ENCODE peak calls at places on chromosome 2, in nine cellular contexts. One of them, this sample, is unnamed.

GRCh38 chr2:213476641-213477040 is 192.4 kb downstream of the SPAG16 start:
- DNase-seq in tibial nerve: no peak
- DNase-seq in OCI-LY7: no peak
- DNase-seq in WERI-Rb-1: no peak
- DNase-seq in mammary epithelial cell: peak
- DNase-seq in RWPE1: no peak
- DNase-seq in body of pancreas: no peak
- DNase-seq in CD8-positive, alpha-beta T cell: no peak
- DNase-seq in adrenal gland: no peak
- DNase-seq in this sample: no peak

GRCh38 chr2:215753808-215754207 is 259.5 kb downstream of the MREG start:
- DNase-seq in WERI-Rb-1: no peak
- DNase-seq in body of pancreas: no peak
- DNase-seq in tibial nerve: no peak
- DNase-seq in RWPE1: no peak
- DNase-seq in adrenal gland: no peak
- DNase-seq in CD8-positive, alpha-beta T cell: no peak
- DNase-seq in OCI-LY7: no peak
- DNase-seq in mammary epithelial cell: no peak
- DNase-seq in this sample: peak

GRCh38 chr2:9639000-9639602 is 8.3 kb upstream of the YWHAQ start:
- DNase-seq in adrenal gland: no peak
- DNase-seq in mammary epithelial cell: no peak
- DNase-seq in WERI-Rb-1: no peak
- DNase-seq in CD8-positive, alpha-beta T cell: no peak
- DNase-seq in body of pancreas: no peak
- DNase-seq in tibial nerve: no peak
- DNase-seq in OCI-LY7: no peak
- DNase-seq in RWPE1: no peak
- DNase-seq in this sample: no peak

GRCh38 chr2:167134381-167135072 is 246.2 kb downstream of the XIRP2 start:
- DNase-seq in WERI-Rb-1: no peak
- DNase-seq in RWPE1: peak
- DNase-seq in tibial nerve: no peak
- DNase-seq in OCI-LY7: no peak
- DNase-seq in CD8-positive, alpha-beta T cell: no peak
- DNase-seq in body of pancreas: no peak
- DNase-seq in adrenal gland: no peak
- DNase-seq in mammary epithelial cell: peak
- DNase-seq in this sample: no peak

GRCh38 chr2:207255565-207255964 is 89.8 kb upstream of the KLF7 start:
- DNase-seq in OCI-LY7: no peak
- DNase-seq in WERI-Rb-1: no peak
- DNase-seq in body of pancreas: no peak
- DNase-seq in RWPE1: no peak
- DNase-seq in CD8-positive, alpha-beta T cell: no peak
- DNase-seq in tibial nerve: no peak
- DNase-seq in adrenal gland: no peak
- DNase-seq in mammary epithelial cell: no peak
- DNase-seq in this sample: no peak

GRCh38 chr2:218839430-218839829 is 7.8 kb upstream of the PRKAG3 start:
- DNase-seq in OCI-LY7: no peak
- DNase-seq in body of pancreas: no peak
- DNase-seq in WERI-Rb-1: no peak
- DNase-seq in adrenal gland: peak
- DNase-seq in mammary epithelial cell: peak
- DNase-seq in CD8-positive, alpha-beta T cell: no peak
- DNase-seq in tibial nerve: no peak
- DNase-seq in RWPE1: no peak
- DNase-seq in this sample: peak

GRCh38 chr2:43478423-43479086 is 117.3 kb downstream of the THADA start:
- DNase-seq in CD8-positive, alpha-beta T cell: no peak
- DNase-seq in mammary epithelial cell: peak
- DNase-seq in body of pancreas: no peak
- DNase-seq in WERI-Rb-1: no peak
- DNase-seq in tibial nerve: no peak
- DNase-seq in adrenal gland: no peak
- DNase-seq in RWPE1: peak
- DNase-seq in OCI-LY7: no peak
- DNase-seq in this sample: no peak

GRCh38 chr2:181862583-181863281 is 28.8 kb upstream of the ITPRID2 start:
- DNase-seq in tibial nerve: no peak
- DNase-seq in RWPE1: no peak
- DNase-seq in CD8-positive, alpha-beta T cell: no peak
- DNase-seq in adrenal gland: no peak
- DNase-seq in body of pancreas: no peak
- DNase-seq in WERI-Rb-1: no peak
- DNase-seq in mammary epithelial cell: no peak
- DNase-seq in OCI-LY7: no peak
- DNase-seq in this sample: no peak

GRCh38 chr2:235032466-235032865 is 80.6 kb downstream of the SH3BP4 start:
- DNase-seq in RWPE1: no peak
- DNase-seq in WERI-Rb-1: no peak
- DNase-seq in tibial nerve: no peak
- DNase-seq in CD8-positive, alpha-beta T cell: no peak
- DNase-seq in body of pancreas: no peak
- DNase-seq in adrenal gland: no peak
- DNase-seq in mammary epithelial cell: no peak
- DNase-seq in OCI-LY7: no peak
- DNase-seq in this sample: no peak

GRCh38 chr2:43047187-43047780 is 179.1 kb downstream of the ZFP36L2 start:
- DNase-seq in CD8-positive, alpha-beta T cell: no peak
- DNase-seq in RWPE1: no peak
- DNase-seq in WERI-Rb-1: no peak
- DNase-seq in adrenal gland: peak
- DNase-seq in body of pancreas: no peak
- DNase-seq in tibial nerve: no peak
- DNase-seq in mammary epithelial cell: no peak
- DNase-seq in OCI-LY7: no peak
- DNase-seq in this sample: no peak

GRCh38 chr2:37919631-37920032 is 5.5 kb upstream of the RMDN2 start:
- DNase-seq in tibial nerve: no peak
- DNase-seq in WERI-Rb-1: no peak
- DNase-seq in OCI-LY7: no peak
- DNase-seq in adrenal gland: peak
- DNase-seq in CD8-positive, alpha-beta T cell: no peak
- DNase-seq in body of pancreas: no peak
- DNase-seq in mammary epithelial cell: no peak
- DNase-seq in RWPE1: no peak
- DNase-seq in this sample: no peak

GRCh38 chr2:147358375-147358774 is 486.5 kb upstream of the ACVR2A start:
- DNase-seq in adrenal gland: no peak
- DNase-seq in WERI-Rb-1: no peak
- DNase-seq in mammary epithelial cell: no peak
- DNase-seq in OCI-LY7: no peak
- DNase-seq in tibial nerve: peak
- DNase-seq in CD8-positive, alpha-beta T cell: no peak
- DNase-seq in body of pancreas: no peak
- DNase-seq in RWPE1: no peak
- DNase-seq in this sample: no peak

GRCh38 chr2:69817739-69818494 is 11.5 kb upstream of the GMCL1 start:
- DNase-seq in tibial nerve: no peak
- DNase-seq in OCI-LY7: no peak
- DNase-seq in CD8-positive, alpha-beta T cell: no peak
- DNase-seq in mammary epithelial cell: no peak
- DNase-seq in adrenal gland: no peak
- DNase-seq in body of pancreas: no peak
- DNase-seq in WERI-Rb-1: no peak
- DNase-seq in RWPE1: no peak
- DNase-seq in this sample: no peak

GRCh38 chr2:235521844-235522243 is 28.0 kb downstream of the AGAP1 start:
- DNase-seq in RWPE1: no peak
- DNase-seq in tibial nerve: no peak
- DNase-seq in body of pancreas: no peak
- DNase-seq in CD8-positive, alpha-beta T cell: no peak
- DNase-seq in adrenal gland: no peak
- DNase-seq in WERI-Rb-1: no peak
- DNase-seq in mammary epithelial cell: no peak
- DNase-seq in OCI-LY7: no peak
- DNase-seq in this sample: no peak

GRCh38 chr2:37768491-37768925 is 97.1 kb upstream of the CDC42EP3 start:
- DNase-seq in mammary epithelial cell: peak
- DNase-seq in RWPE1: peak
- DNase-seq in CD8-positive, alpha-beta T cell: no peak
- DNase-seq in tibial nerve: peak
- DNase-seq in adrenal gland: peak
- DNase-seq in OCI-LY7: no peak
- DNase-seq in body of pancreas: peak
- DNase-seq in WERI-Rb-1: no peak
- DNase-seq in this sample: peak

GRCh38 chr2:121640380-121641326 is 8.6 kb downstream of the CLASP1 start:
- DNase-seq in OCI-LY7: no peak
- DNase-seq in body of pancreas: no peak
- DNase-seq in WERI-Rb-1: no peak
- DNase-seq in tibial nerve: no peak
- DNase-seq in adrenal gland: no peak
- DNase-seq in RWPE1: no peak
- DNase-seq in mammary epithelial cell: no peak
- DNase-seq in CD8-positive, alpha-beta T cell: no peak
- DNase-seq in this sample: no peak

GRCh38 chr2:11829324-11829946 is 83.0 kb downstream of the LPIN1 start:
- DNase-seq in adrenal gland: peak
- DNase-seq in mammary epithelial cell: peak
- DNase-seq in tibial nerve: peak
- DNase-seq in OCI-LY7: peak
- DNase-seq in WERI-Rb-1: peak
- DNase-seq in body of pancreas: peak
- DNase-seq in RWPE1: peak
- DNase-seq in CD8-positive, alpha-beta T cell: peak
- DNase-seq in this sample: no peak

GRCh38 chr2:205989291-205990071 is 96.5 kb downstream of the INO80D start:
- DNase-seq in WERI-Rb-1: no peak
- DNase-seq in OCI-LY7: no peak
- DNase-seq in mammary epithelial cell: no peak
- DNase-seq in CD8-positive, alpha-beta T cell: no peak
- DNase-seq in RWPE1: no peak
- DNase-seq in adrenal gland: no peak
- DNase-seq in body of pancreas: no peak
- DNase-seq in tibial nerve: no peak
- DNase-seq in this sample: no peak

GRCh38 chr2:223508372-223508771 is 93.8 kb downstream of the SCG2 start:
- DNase-seq in WERI-Rb-1: no peak
- DNase-seq in tibial nerve: no peak
- DNase-seq in OCI-LY7: no peak
- DNase-seq in adrenal gland: no peak
- DNase-seq in mammary epithelial cell: no peak
- DNase-seq in RWPE1: no peak
- DNase-seq in body of pancreas: no peak
- DNase-seq in CD8-positive, alpha-beta T cell: no peak
- DNase-seq in this sample: no peak
- H3K27ac ChIP-seq in WERI-Rb-1: no peak
- H3K27ac ChIP-seq in tibial nerve: no peak
- H3K27ac ChIP-seq in OCI-LY7: no peak
- H3K27ac ChIP-seq in adrenal gland: no peak
- H3K27ac ChIP-seq in mammary epithelial cell: no peak
- H3K27ac ChIP-seq in RWPE1: no peak
- H3K27ac ChIP-seq in body of pancreas: no peak
- H3K27ac ChIP-seq in CD8-positive, alpha-beta T cell: no peak
- H3K27ac ChIP-seq in this sample: peak

GRCh38 chr2:131641414-131642206 is 113.9 kb downstream of the CCDC74A start:
- DNase-seq in WERI-Rb-1: no peak
- DNase-seq in OCI-LY7: no peak
- DNase-seq in tibial nerve: no peak
- DNase-seq in RWPE1: no peak
- DNase-seq in mammary epithelial cell: no peak
- DNase-seq in CD8-positive, alpha-beta T cell: no peak
- DNase-seq in body of pancreas: no peak
- DNase-seq in adrenal gland: no peak
- DNase-seq in this sample: no peak
- TF ChIP-seq CTCF in WERI-Rb-1: no peak
- TF ChIP-seq CTCF in OCI-LY7: no peak
- TF ChIP-seq CTCF in tibial nerve: no peak
- TF ChIP-seq CTCF in RWPE1: no peak
- TF ChIP-seq CTCF in mammary epithelial cell: no peak
- TF ChIP-seq CTCF in CD8-positive, alpha-beta T cell: no peak
- TF ChIP-seq CTCF in body of pancreas: no peak
- TF ChIP-seq CTCF in adrenal gland: no peak
- TF ChIP-seq CTCF in this sample: no peak

GRCh38 chr2:5729426-5729825 is 37.2 kb downstream of the SOX11 start:
- DNase-seq in RWPE1: no peak
- DNase-seq in CD8-positive, alpha-beta T cell: no peak
- DNase-seq in adrenal gland: no peak
- DNase-seq in tibial nerve: no peak
- DNase-seq in WERI-Rb-1: no peak
- DNase-seq in body of pancreas: no peak
- DNase-seq in OCI-LY7: no peak
- DNase-seq in mammary epithelial cell: no peak
- DNase-seq in this sample: no peak

GRCh38 chr2:5740853-5741252 is 48.7 kb downstream of the SOX11 start:
- DNase-seq in WERI-Rb-1: no peak
- DNase-seq in mammary epithelial cell: no peak
- DNase-seq in RWPE1: no peak
- DNase-seq in adrenal gland: no peak
- DNase-seq in body of pancreas: no peak
- DNase-seq in CD8-positive, alpha-beta T cell: no peak
- DNase-seq in tibial nerve: no peak
- DNase-seq in OCI-LY7: no peak
- DNase-seq in this sample: no peak

GRCh38 chr2:5730386-5730785 is 38.2 kb downstream of the SOX11 start:
- DNase-seq in body of pancreas: no peak
- DNase-seq in tibial nerve: no peak
- DNase-seq in OCI-LY7: no peak
- DNase-seq in mammary epithelial cell: no peak
- DNase-seq in RWPE1: no peak
- DNase-seq in adrenal gland: no peak
- DNase-seq in WERI-Rb-1: no peak
- DNase-seq in CD8-positive, alpha-beta T cell: no peak
- DNase-seq in this sample: no peak

GRCh38 chr2:5740073-5740472 is 47.9 kb downstream of the SOX11 start:
- DNase-seq in CD8-positive, alpha-beta T cell: no peak
- DNase-seq in WERI-Rb-1: no peak
- DNase-seq in mammary epithelial cell: no peak
- DNase-seq in adrenal gland: no peak
- DNase-seq in OCI-LY7: no peak
- DNase-seq in tibial nerve: no peak
- DNase-seq in body of pancreas: no peak
- DNase-seq in RWPE1: no peak
- DNase-seq in this sample: no peak

GRCh38 chr2:5734866-5735861 is 43.0 kb downstream of the SOX11 start:
- DNase-seq in RWPE1: no peak
- DNase-seq in adrenal gland: no peak
- DNase-seq in body of pancreas: no peak
- DNase-seq in tibial nerve: no peak
- DNase-seq in mammary epithelial cell: no peak
- DNase-seq in OCI-LY7: no peak
- DNase-seq in WERI-Rb-1: no peak
- DNase-seq in CD8-positive, alpha-beta T cell: no peak
- DNase-seq in this sample: no peak
- H3K27ac ChIP-seq in RWPE1: no peak
- H3K27ac ChIP-seq in adrenal gland: no peak
- H3K27ac ChIP-seq in body of pancreas: no peak
- H3K27ac ChIP-seq in tibial nerve: no peak
- H3K27ac ChIP-seq in mammary epithelial cell: no peak
- H3K27ac ChIP-seq in OCI-LY7: no peak
- H3K27ac ChIP-seq in WERI-Rb-1: no peak
- H3K27ac ChIP-seq in CD8-positive, alpha-beta T cell: no peak
- H3K27ac ChIP-seq in this sample: no peak

GRCh38 chr2:125746321-125746983 is 909.5 kb upstream of the GYPC start:
- DNase-seq in adrenal gland: no peak
- DNase-seq in mammary epithelial cell: no peak
- DNase-seq in CD8-positive, alpha-beta T cell: no peak
- DNase-seq in WERI-Rb-1: no peak
- DNase-seq in OCI-LY7: no peak
- DNase-seq in body of pancreas: no peak
- DNase-seq in tibial nerve: no peak
- DNase-seq in RWPE1: no peak
- DNase-seq in this sample: no peak

GRCh38 chr2:125745514-125745913 is 910.4 kb upstream of the GYPC start:
- DNase-seq in mammary epithelial cell: no peak
- DNase-seq in RWPE1: no peak
- DNase-seq in tibial nerve: no peak
- DNase-seq in body of pancreas: peak
- DNase-seq in CD8-positive, alpha-beta T cell: no peak
- DNase-seq in OCI-LY7: peak
- DNase-seq in adrenal gland: peak
- DNase-seq in WERI-Rb-1: peak
- DNase-seq in this sample: no peak
- TF ChIP-seq CTCF in mammary epithelial cell: no peak
- TF ChIP-seq CTCF in RWPE1: no peak
- TF ChIP-seq CTCF in tibial nerve: no peak
- TF ChIP-seq CTCF in body of pancreas: peak
- TF ChIP-seq CTCF in CD8-positive, alpha-beta T cell: no peak
- TF ChIP-seq CTCF in OCI-LY7: peak
- TF ChIP-seq CTCF in adrenal gland: peak
- TF ChIP-seq CTCF in WERI-Rb-1: peak
- TF ChIP-seq CTCF in this sample: no peak